ENCODE peak calls at places on chromosome 7, in five cellular contexts. One of them, this sample, is unnamed.

GRCh38 chr7:95113590-95113989 is 206.2 kb downstream of the PPP1R9A start:
- DNase-seq in stimulated activated CD8-positive, alpha-beta memory T cell treated with anti-CD3 and anti-CD28 coated beads, Interleukin-2, amount 100 ng/mL, for 48 hours: no peak
- DNase-seq in T-helper 2 cell: no peak
- DNase-seq in foreskin fibroblast: no peak
- DNase-seq in cardiac fibroblast: no peak
- DNase-seq in this sample: no peak

GRCh38 chr7:5296627-5297226 is 14.0 kb downstream of the SLC29A4 start:
- DNase-seq in stimulated activated CD8-positive, alpha-beta memory T cell treated with anti-CD3 and anti-CD28 coated beads, Interleukin-2, amount 100 ng/mL, for 48 hours: peak
- DNase-seq in T-helper 2 cell: peak
- DNase-seq in foreskin fibroblast: no peak
- DNase-seq in cardiac fibroblast: no peak
- DNase-seq in this sample: no peak

GRCh38 chr7:93043393-93043985 is 74.3 kb downstream of the SAMD9 start:
- DNase-seq in stimulated activated CD8-positive, alpha-beta memory T cell treated with anti-CD3 and anti-CD28 coated beads, Interleukin-2, amount 100 ng/mL, for 48 hours: no peak
- DNase-seq in T-helper 2 cell: no peak
- DNase-seq in foreskin fibroblast: peak
- DNase-seq in cardiac fibroblast: peak
- DNase-seq in this sample: peak

GRCh38 chr7:55140981-55141278 is 122.1 kb downstream of the EGFR start:
- DNase-seq in stimulated activated CD8-positive, alpha-beta memory T cell treated with anti-CD3 and anti-CD28 coated beads, Interleukin-2, amount 100 ng/mL, for 48 hours: no peak
- DNase-seq in T-helper 2 cell: no peak
- DNase-seq in foreskin fibroblast: no peak
- DNase-seq in cardiac fibroblast: no peak
- DNase-seq in this sample: no peak

GRCh38 chr7:43779032-43779812 is 20.7 kb downstream of the BLVRA start:
- DNase-seq in stimulated activated CD8-positive, alpha-beta memory T cell treated with anti-CD3 and anti-CD28 coated beads, Interleukin-2, amount 100 ng/mL, for 48 hours: no peak
- DNase-seq in T-helper 2 cell: no peak
- DNase-seq in foreskin fibroblast: no peak
- DNase-seq in cardiac fibroblast: no peak
- DNase-seq in this sample: no peak

GRCh38 chr7:66206116-66206908 is 1.2 kb downstream of the TPST1 start:
- DNase-seq in stimulated activated CD8-positive, alpha-beta memory T cell treated with anti-CD3 and anti-CD28 coated beads, Interleukin-2, amount 100 ng/mL, for 48 hours: no peak
- DNase-seq in T-helper 2 cell: no peak
- DNase-seq in foreskin fibroblast: no peak
- DNase-seq in cardiac fibroblast: no peak
- DNase-seq in this sample: no peak

GRCh38 chr7:124701955-124702354 is 63.6 kb downstream of the GPR37 start:
- DNase-seq in stimulated activated CD8-positive, alpha-beta memory T cell treated with anti-CD3 and anti-CD28 coated beads, Interleukin-2, amount 100 ng/mL, for 48 hours: no peak
- DNase-seq in T-helper 2 cell: no peak
- DNase-seq in foreskin fibroblast: no peak
- DNase-seq in cardiac fibroblast: no peak
- DNase-seq in this sample: no peak

GRCh38 chr7:64618785-64619456 is 47.0 kb upstream of the ZNF107 start:
- DNase-seq in stimulated activated CD8-positive, alpha-beta memory T cell treated with anti-CD3 and anti-CD28 coated beads, Interleukin-2, amount 100 ng/mL, for 48 hours: no peak
- DNase-seq in T-helper 2 cell: peak
- DNase-seq in foreskin fibroblast: peak
- DNase-seq in cardiac fibroblast: peak
- DNase-seq in this sample: peak

GRCh38 chr7:90404777-90405176 is 1.5 kb downstream of the CLDN12 start:
- DNase-seq in stimulated activated CD8-positive, alpha-beta memory T cell treated with anti-CD3 and anti-CD28 coated beads, Interleukin-2, amount 100 ng/mL, for 48 hours: no peak
- DNase-seq in T-helper 2 cell: no peak
- DNase-seq in foreskin fibroblast: peak
- DNase-seq in cardiac fibroblast: no peak
- DNase-seq in this sample: no peak

GRCh38 chr7:154791611-154792010 is 211.3 kb downstream of the PAXIP1 start:
- DNase-seq in stimulated activated CD8-positive, alpha-beta memory T cell treated with anti-CD3 and anti-CD28 coated beads, Interleukin-2, amount 100 ng/mL, for 48 hours: no peak
- DNase-seq in T-helper 2 cell: no peak
- DNase-seq in foreskin fibroblast: no peak
- DNase-seq in cardiac fibroblast: no peak
- DNase-seq in this sample: no peak

GRCh38 chr7:96414931-96415292 is 93.0 kb upstream of the SLC25A13 start:
- DNase-seq in stimulated activated CD8-positive, alpha-beta memory T cell treated with anti-CD3 and anti-CD28 coated beads, Interleukin-2, amount 100 ng/mL, for 48 hours: no peak
- DNase-seq in T-helper 2 cell: no peak
- DNase-seq in foreskin fibroblast: no peak
- DNase-seq in cardiac fibroblast: peak
- DNase-seq in this sample: no peak

GRCh38 chr7:135684134-135684533 is 21.8 kb downstream of the STMP1 start:
- DNase-seq in stimulated activated CD8-positive, alpha-beta memory T cell treated with anti-CD3 and anti-CD28 coated beads, Interleukin-2, amount 100 ng/mL, for 48 hours: no peak
- DNase-seq in T-helper 2 cell: no peak
- DNase-seq in foreskin fibroblast: no peak
- DNase-seq in cardiac fibroblast: peak
- DNase-seq in this sample: no peak

GRCh38 chr7:17963281-17963680 is 23.0 kb upstream of the SNX13 start:
- DNase-seq in stimulated activated CD8-positive, alpha-beta memory T cell treated with anti-CD3 and anti-CD28 coated beads, Interleukin-2, amount 100 ng/mL, for 48 hours: no peak
- DNase-seq in T-helper 2 cell: no peak
- DNase-seq in foreskin fibroblast: peak
- DNase-seq in cardiac fibroblast: peak
- DNase-seq in this sample: no peak

GRCh38 chr7:36487756-36488336 is 98.2 kb downstream of the ANLN start:
- DNase-seq in stimulated activated CD8-positive, alpha-beta memory T cell treated with anti-CD3 and anti-CD28 coated beads, Interleukin-2, amount 100 ng/mL, for 48 hours: no peak
- DNase-seq in T-helper 2 cell: peak
- DNase-seq in foreskin fibroblast: peak
- DNase-seq in cardiac fibroblast: peak
- DNase-seq in this sample: no peak

GRCh38 chr7:148669907-148670306 is 28.8 kb upstream of the CUL1 start:
- DNase-seq in stimulated activated CD8-positive, alpha-beta memory T cell treated with anti-CD3 and anti-CD28 coated beads, Interleukin-2, amount 100 ng/mL, for 48 hours: no peak
- DNase-seq in T-helper 2 cell: no peak
- DNase-seq in foreskin fibroblast: no peak
- DNase-seq in cardiac fibroblast: no peak
- DNase-seq in this sample: no peak

GRCh38 chr7:130740617-130741016 is 6.6 kb upstream of the KLF14 start:
- DNase-seq in stimulated activated CD8-positive, alpha-beta memory T cell treated with anti-CD3 and anti-CD28 coated beads, Interleukin-2, amount 100 ng/mL, for 48 hours: no peak
- DNase-seq in T-helper 2 cell: no peak
- DNase-seq in foreskin fibroblast: no peak
- DNase-seq in cardiac fibroblast: no peak
- DNase-seq in this sample: no peak

GRCh38 chr7:44990520-44991023 is 9.4 kb upstream of the CCM2 start:
- DNase-seq in stimulated activated CD8-positive, alpha-beta memory T cell treated with anti-CD3 and anti-CD28 coated beads, Interleukin-2, amount 100 ng/mL, for 48 hours: no peak
- DNase-seq in T-helper 2 cell: no peak
- DNase-seq in foreskin fibroblast: no peak
- DNase-seq in cardiac fibroblast: peak
- DNase-seq in this sample: no peak

GRCh38 chr7:55140221-55140980 is 121.6 kb downstream of the EGFR start:
- DNase-seq in stimulated activated CD8-positive, alpha-beta memory T cell treated with anti-CD3 and anti-CD28 coated beads, Interleukin-2, amount 100 ng/mL, for 48 hours: no peak
- DNase-seq in T-helper 2 cell: no peak
- DNase-seq in foreskin fibroblast: peak
- DNase-seq in cardiac fibroblast: peak
- DNase-seq in this sample: no peak

GRCh38 chr7:95687759-95688343 is 84.5 kb upstream of the DYNC1I1 start:
- DNase-seq in stimulated activated CD8-positive, alpha-beta memory T cell treated with anti-CD3 and anti-CD28 coated beads, Interleukin-2, amount 100 ng/mL, for 48 hours: no peak
- DNase-seq in T-helper 2 cell: no peak
- DNase-seq in foreskin fibroblast: peak
- DNase-seq in cardiac fibroblast: peak
- DNase-seq in this sample: no peak

GRCh38 chr7:75888464-75889222 is 9.8 kb downstream of the RHBDD2 start:
- DNase-seq in stimulated activated CD8-positive, alpha-beta memory T cell treated with anti-CD3 and anti-CD28 coated beads, Interleukin-2, amount 100 ng/mL, for 48 hours: no peak
- DNase-seq in T-helper 2 cell: no peak
- DNase-seq in foreskin fibroblast: no peak
- DNase-seq in cardiac fibroblast: no peak
- DNase-seq in this sample: no peak

GRCh38 chr7:90828601-90829000 is 232.5 kb downstream of the CDK14 start:
- DNase-seq in stimulated activated CD8-positive, alpha-beta memory T cell treated with anti-CD3 and anti-CD28 coated beads, Interleukin-2, amount 100 ng/mL, for 48 hours: no peak
- DNase-seq in T-helper 2 cell: no peak
- DNase-seq in foreskin fibroblast: peak
- DNase-seq in cardiac fibroblast: no peak
- DNase-seq in this sample: no peak